ENCODE peak calls at places on chromosome X, in seven cellular contexts. C is stimulated activated CD8-positive, alpha-beta memory T cell treated with anti-CD3 and anti-CD28 coated beads, Interleukin-15, amount 100 ng/mL, for 4 hours; F is GM13977; U is iPS DF 19.7; P is progenitor cell of endocrine pancreas; D is fibroblast of mammary gland; W is NCI-H774. S is an unnamed sample.

GRCh38 chrX:39381446-39381845 is 580.2 kb downstream of the MID1IP1 start:
- DNase-seq in C (no peak), F (no peak), U (no peak), P (no peak), D (no peak), W (no peak), S (no peak)

GRCh38 chrX:8237718-8238117 is 66.7 kb upstream of the VCX2 start:
- DNase-seq in C (no peak), F (no peak), U (no peak), P (no peak), D (no peak), W (no peak), S (no peak)

GRCh38 chrX:108235990-108236389 is 144.4 kb downstream of the ATG4A start:
- DNase-seq in C (no peak), F (no peak), U (no peak), P (no peak), D (no peak), W (no peak), S (no peak)

GRCh38 chrX:78383594-78383993 is 56.2 kb upstream of the CYSLTR1 start:
- DNase-seq in C (no peak), F (no peak), U (no peak), P (no peak), D (no peak), W (no peak), S (no peak)

GRCh38 chrX:15755091-15755490 is 17.0 kb downstream of the CA5B start:
- DNase-seq in C (no peak), F (no peak), U (no peak), P (no peak), D (no peak), W (no peak), S (no peak)

GRCh38 chrX:31658360-31658759 is 586.5 kb upstream of the FTHL17 start:
- DNase-seq in C (no peak), F (peak; percentile 4), U (no peak), P (no peak), D (peak; percentile 32), W (no peak), S (no peak)

GRCh38 chrX:12950851-12951589 is 23.9 kb upstream of the TMSB4X start:
- DNase-seq in C (no peak), F (no peak), U (no peak), P (no peak), D (no peak), W (no peak), S (no peak)

GRCh38 chrX:53256446-53257041 is 24.8 kb downstream of the IQSEC2 start:
- DNase-seq in C (no peak), F (no peak), U (no peak), P (no peak), D (no peak), W (no peak), S (no peak)

GRCh38 chrX:120575379-120576114 is 14.8 kb upstream of the CUL4B start:
- DNase-seq in C (no peak), F (no peak), U (peak; percentile 25), P (no peak), D (no peak), W (no peak), S (no peak)

GRCh38 chrX:13430136-13430827 is 110.4 kb upstream of the ATXN3L start:
- DNase-seq in C (no peak), F (no peak), U (no peak), P (no peak), D (peak; percentile 68), W (no peak), S (no peak)

GRCh38 chrX:21725498-21725897 is 32.4 kb downstream of the SMPX start:
- DNase-seq in C (no peak), F (no peak), U (no peak), P (no peak), D (peak; percentile 64), W (no peak), S (no peak)

GRCh38 chrX:150161092-150161672 is 201.9 kb upstream of the MAMLD1 start:
- DNase-seq in C (no peak), F (no peak), U (no peak), P (no peak), D (peak; percentile 26), W (no peak), S (no peak)

GRCh38 chrX:46184749-46185148 is 360.5 kb downstream of the ZNF674 start:
- DNase-seq in C (no peak), F (no peak), U (no peak), P (no peak), D (peak; percentile 49), W (no peak), S (no peak)